ENCODE peak calls at places on chromosomes 16 and 17, in five cellular contexts. One of them, this sample, is unnamed. For H3K36me3 and H3K27me3, the result is how much of the 10 kb centered on the place peaks cover.

GRCh38 chr16:24535827-24536226 is 3.5 kb upstream of the RBBP6 start:
- DNase-seq in PC-9: no peak
- DNase-seq in neuronal stem cell: no peak
- DNase-seq in CD4-positive, CD25-positive, alpha-beta regulatory T cell: no peak
- DNase-seq in BE2C: no peak
- DNase-seq in this sample: no peak

GRCh38 chr16:67391424-67392300 is 1.6 kb downstream of the TPPP3 start:
- DNase-seq in neuronal stem cell: no peak
- DNase-seq in CD4-positive, CD25-positive, alpha-beta regulatory T cell: no peak
- DNase-seq in PC-9: no peak
- DNase-seq in BE2C: no peak
- DNase-seq in this sample: peak

GRCh38 chr17:78105551-78105950 is 23.0 kb downstream of the TMC6 start:
- DNase-seq in BE2C: no peak
- DNase-seq in neuronal stem cell: no peak
- DNase-seq in PC-9: no peak
- DNase-seq in CD4-positive, CD25-positive, alpha-beta regulatory T cell: no peak
- DNase-seq in this sample: no peak

GRCh38 chr17:67829331-67829730 is 4.0 kb downstream of the BPTF start:
- DNase-seq in neuronal stem cell: no peak
- DNase-seq in CD4-positive, CD25-positive, alpha-beta regulatory T cell: peak
- DNase-seq in PC-9: no peak
- DNase-seq in BE2C: no peak
- DNase-seq in this sample: no peak

GRCh38 chr17:78258323-78259229 is 27.1 kb downstream of the TMEM235 start:
- DNase-seq in CD4-positive, CD25-positive, alpha-beta regulatory T cell: peak
- DNase-seq in BE2C: peak
- DNase-seq in PC-9: no peak
- DNase-seq in neuronal stem cell: no peak
- DNase-seq in this sample: no peak

GRCh38 chr17:78839762-78840529 is 668 bp downstream of the USP36 start:
- DNase-seq in BE2C: peak
- DNase-seq in PC-9: peak
- DNase-seq in CD4-positive, CD25-positive, alpha-beta regulatory T cell: peak
- DNase-seq in neuronal stem cell: peak
- DNase-seq in this sample: peak

GRCh38 chr17:77391668-77392375 is 251.1 kb downstream of the SEC14L1 start:
- DNase-seq in CD4-positive, CD25-positive, alpha-beta regulatory T cell: peak
- DNase-seq in BE2C: no peak
- DNase-seq in neuronal stem cell: no peak
- DNase-seq in PC-9: no peak
- DNase-seq in this sample: no peak

GRCh38 chr17:72579990-72580320 is 459.1 kb downstream of the SOX9 start:
- DNase-seq in neuronal stem cell: no peak
- DNase-seq in BE2C: no peak
- DNase-seq in CD4-positive, CD25-positive, alpha-beta regulatory T cell: no peak
- DNase-seq in PC-9: no peak
- DNase-seq in this sample: no peak

GRCh38 chr17:53142890-53143289 is 679.8 kb upstream of the KIF2B start:
- DNase-seq in BE2C: peak
- DNase-seq in neuronal stem cell: no peak
- DNase-seq in CD4-positive, CD25-positive, alpha-beta regulatory T cell: no peak
- DNase-seq in PC-9: no peak
- DNase-seq in this sample: no peak

GRCh38 chr17:80528521-80528920 is 16.1 kb upstream of the RPTOR start:
- DNase-seq in BE2C: no peak
- DNase-seq in PC-9: no peak
- DNase-seq in CD4-positive, CD25-positive, alpha-beta regulatory T cell: no peak
- DNase-seq in neuronal stem cell: no peak
- DNase-seq in this sample: no peak

GRCh38 chr16:66446737-66447136 is 19.6 kb downstream of the BEAN1 start:
- DNase-seq in BE2C: no peak
- DNase-seq in PC-9: peak
- DNase-seq in neuronal stem cell: no peak
- DNase-seq in CD4-positive, CD25-positive, alpha-beta regulatory T cell: no peak
- DNase-seq in this sample: no peak

GRCh38 chr16:88005148-88005547 is 53.9 kb downstream of the BANP start:
- DNase-seq in CD4-positive, CD25-positive, alpha-beta regulatory T cell: no peak
- DNase-seq in BE2C: no peak
- DNase-seq in neuronal stem cell: no peak
- DNase-seq in PC-9: no peak
- DNase-seq in this sample: no peak

GRCh38 chr17:73304971-73305786 is 6.6 kb downstream of the CDC42EP4 start:
- DNase-seq in neuronal stem cell: no peak
- DNase-seq in CD4-positive, CD25-positive, alpha-beta regulatory T cell: no peak
- DNase-seq in PC-9: peak
- DNase-seq in BE2C: peak
- DNase-seq in this sample: peak

GRCh38 chr17:78041401-78042179 is 83.1 kb downstream of the TNRC6C start:
- DNase-seq in PC-9: no peak
- DNase-seq in BE2C: no peak
- DNase-seq in neuronal stem cell: no peak
- DNase-seq in CD4-positive, CD25-positive, alpha-beta regulatory T cell: no peak
- DNase-seq in this sample: no peak

GRCh38 chr16:11583889-11584565 is 2.7 kb downstream of the LITAF start:
- DNase-seq in CD4-positive, CD25-positive, alpha-beta regulatory T cell: peak
- DNase-seq in PC-9: peak
- DNase-seq in neuronal stem cell: no peak
- DNase-seq in BE2C: no peak
- DNase-seq in this sample: peak

GRCh38 chr16:72473631-72474030 is 301.7 kb upstream of the PMFBP1 start:
- DNase-seq in CD4-positive, CD25-positive, alpha-beta regulatory T cell: no peak
- DNase-seq in neuronal stem cell: no peak
- DNase-seq in PC-9: no peak
- DNase-seq in BE2C: no peak
- DNase-seq in this sample: no peak

GRCh38 chr16:11181889-11182279 is 74.1 kb downstream of the SOCS1 start:
- DNase-seq in BE2C: no peak
- DNase-seq in PC-9: no peak
- DNase-seq in neuronal stem cell: no peak
- DNase-seq in CD4-positive, CD25-positive, alpha-beta regulatory T cell: peak
- DNase-seq in this sample: no peak

GRCh38 chr17:40323731-40324650 is 15.0 kb downstream of the RARA start:
- DNase-seq in BE2C: no peak
- DNase-seq in PC-9: peak
- DNase-seq in neuronal stem cell: no peak
- DNase-seq in CD4-positive, CD25-positive, alpha-beta regulatory T cell: peak
- DNase-seq in this sample: peak

GRCh38 chr17:7176870-7177209 is 2.3 kb downstream of the ASGR1 start:
- DNase-seq in neuronal stem cell: no peak
- DNase-seq in CD4-positive, CD25-positive, alpha-beta regulatory T cell: no peak
- DNase-seq in PC-9: no peak
- DNase-seq in BE2C: no peak
- DNase-seq in this sample: no peak
- H3K4me3 ChIP-seq in neuronal stem cell: peak
- H3K4me3 ChIP-seq in CD4-positive, CD25-positive, alpha-beta regulatory T cell: no peak
- H3K4me3 ChIP-seq in PC-9: peak
- H3K4me3 ChIP-seq in BE2C: no peak
- H3K4me3 ChIP-seq in this sample: no peak

GRCh38 chr16:85657267-85657650 is 31.5 kb downstream of the GINS2 start:
- DNase-seq in BE2C: no peak
- DNase-seq in CD4-positive, CD25-positive, alpha-beta regulatory T cell: no peak
- DNase-seq in PC-9: no peak
- DNase-seq in neuronal stem cell: no peak
- DNase-seq in this sample: no peak
- H3K36me3 ChIP-seq in BE2C: half or more
- H3K36me3 ChIP-seq in CD4-positive, CD25-positive, alpha-beta regulatory T cell: under half
- H3K36me3 ChIP-seq in PC-9: under half
- H3K36me3 ChIP-seq in neuronal stem cell: half or more
- H3K36me3 ChIP-seq in this sample: under half

GRCh38 chr16:49464093-49464492 is 90.5 kb downstream of the C16orf78 start:
- DNase-seq in CD4-positive, CD25-positive, alpha-beta regulatory T cell: no peak
- DNase-seq in neuronal stem cell: no peak
- DNase-seq in BE2C: no peak
- DNase-seq in PC-9: no peak
- DNase-seq in this sample: no peak
- H3K27me3 ChIP-seq in CD4-positive, CD25-positive, alpha-beta regulatory T cell: under half
- H3K27me3 ChIP-seq in neuronal stem cell: under half
- H3K27me3 ChIP-seq in BE2C: under half
- H3K27me3 ChIP-seq in PC-9: half or more
- H3K27me3 ChIP-seq in this sample: under half

DNA sequence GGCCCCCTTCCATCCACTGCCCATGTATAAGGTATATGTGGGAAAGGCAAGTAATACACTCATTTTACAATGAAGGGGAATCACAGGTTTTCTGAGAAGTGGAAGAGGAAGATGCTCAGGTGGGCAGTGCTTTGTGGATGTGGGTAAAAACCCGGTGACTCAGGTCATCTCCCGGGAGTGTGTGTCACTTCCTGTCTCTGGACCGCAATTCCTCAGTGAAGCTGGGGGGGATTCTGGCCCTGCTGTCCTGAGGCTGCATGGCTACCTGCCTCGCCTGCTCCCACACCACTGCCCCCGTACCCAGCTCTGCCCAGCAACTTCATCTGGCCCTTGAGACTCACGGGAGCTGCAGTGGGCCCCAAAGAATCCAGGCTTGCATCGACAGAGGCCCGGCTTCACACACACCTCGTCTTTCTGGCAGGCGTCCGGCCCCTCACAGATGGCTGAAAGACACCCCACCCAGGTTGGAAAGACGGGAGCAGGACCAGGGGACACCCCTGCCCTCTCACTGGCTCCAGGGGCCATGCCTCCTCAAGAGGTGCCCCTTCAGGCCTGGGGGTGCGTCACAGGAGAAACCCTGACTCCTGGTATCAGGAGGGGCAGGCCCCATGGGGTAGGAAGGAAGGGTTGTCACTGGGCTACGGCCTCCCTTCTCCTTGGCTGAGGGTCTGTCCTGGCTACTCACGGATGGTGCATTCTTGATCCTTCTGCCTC is 882 bp downstream of the SCARF1 start:
- DNase-seq in BE2C: no peak
- DNase-seq in PC-9: no peak
- DNase-seq in neuronal stem cell: no peak
- DNase-seq in CD4-positive, CD25-positive, alpha-beta regulatory T cell: peak
- DNase-seq in this sample: no peak
- H3K4me3 ChIP-seq in BE2C: no peak
- H3K4me3 ChIP-seq in PC-9: peak
- H3K4me3 ChIP-seq in neuronal stem cell: peak
- H3K4me3 ChIP-seq in CD4-positive, CD25-positive, alpha-beta regulatory T cell: peak
- H3K4me3 ChIP-seq in this sample: no peak

DNA sequence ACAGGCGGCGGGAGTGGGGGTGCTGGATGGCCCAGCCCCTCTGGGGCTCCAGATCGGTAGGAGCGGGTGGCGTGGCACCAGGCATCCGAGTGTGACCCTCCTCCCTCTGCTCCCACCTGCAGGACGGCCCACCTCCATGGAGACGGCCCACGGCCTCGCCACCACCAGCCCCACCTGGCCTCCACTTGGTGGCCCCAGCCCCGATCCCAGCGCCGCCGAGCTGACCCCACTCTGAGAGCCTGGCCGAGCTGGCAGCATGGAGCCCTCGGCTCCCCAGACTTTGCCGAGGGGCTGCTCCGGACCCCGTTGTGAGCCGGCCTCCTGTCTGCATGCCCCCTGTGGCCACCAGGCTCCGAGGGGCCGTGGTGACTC is 4.7 kb upstream of the NUDT16L1 start:
- DNase-seq in BE2C: no peak
- DNase-seq in PC-9: no peak
- DNase-seq in neuronal stem cell: no peak
- DNase-seq in CD4-positive, CD25-positive, alpha-beta regulatory T cell: no peak
- DNase-seq in this sample: no peak
- H3K36me3 ChIP-seq in BE2C: under half
- H3K36me3 ChIP-seq in PC-9: under half
- H3K36me3 ChIP-seq in neuronal stem cell: half or more
- H3K36me3 ChIP-seq in CD4-positive, CD25-positive, alpha-beta regulatory T cell: under half
- H3K36me3 ChIP-seq in this sample: under half

DNA sequence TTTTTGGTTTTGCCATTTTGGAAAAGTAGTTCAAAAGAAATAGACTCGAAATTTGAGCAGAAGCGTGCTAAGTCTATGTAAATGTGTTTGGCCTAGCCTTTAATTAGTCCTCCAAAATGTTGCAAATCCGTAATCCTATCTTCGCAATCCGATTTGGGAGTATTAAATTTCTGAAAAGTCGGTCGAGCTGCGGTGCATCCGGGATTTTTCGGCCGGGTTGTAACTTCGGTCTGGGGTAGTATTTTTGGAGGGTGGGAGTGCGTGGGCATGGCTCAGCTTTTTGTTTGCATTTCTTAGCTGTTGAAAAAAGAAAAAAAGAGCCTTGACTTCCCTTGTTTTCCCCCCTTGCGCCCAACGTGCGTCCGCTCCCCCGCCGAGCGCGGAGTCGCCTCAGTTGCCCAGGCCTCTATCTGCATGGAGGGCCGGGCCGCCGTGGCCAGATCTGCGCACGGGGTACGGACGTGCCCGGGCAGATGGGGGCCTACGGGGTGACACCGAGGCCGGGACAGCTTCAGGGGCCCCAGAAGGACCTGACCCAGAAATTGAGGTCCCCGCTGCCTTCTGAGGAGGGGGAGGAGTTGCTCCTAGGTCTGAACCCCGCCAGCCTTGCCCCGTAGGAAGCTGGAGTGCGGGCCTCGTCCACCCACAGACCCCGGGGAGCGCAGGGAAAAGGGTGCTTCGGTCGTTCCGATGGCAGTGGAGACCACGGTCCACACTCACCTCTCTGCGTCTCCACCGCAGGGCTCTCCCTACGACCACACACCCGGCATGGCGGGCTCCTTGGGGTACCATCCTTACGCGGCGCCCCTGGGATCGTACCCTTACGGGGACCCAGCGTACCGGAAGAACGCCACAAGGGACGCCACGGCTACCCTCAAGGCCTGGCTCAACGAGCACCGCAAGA is 1.3 kb downstream of the IRX5 start:
- DNase-seq in BE2C: no peak
- DNase-seq in PC-9: no peak
- DNase-seq in CD4-positive, CD25-positive, alpha-beta regulatory T cell: no peak
- DNase-seq in neuronal stem cell: no peak
- DNase-seq in this sample: no peak
- H3K27me3 ChIP-seq in BE2C: under half
- H3K27me3 ChIP-seq in PC-9: under half
- H3K27me3 ChIP-seq in CD4-positive, CD25-positive, alpha-beta regulatory T cell: under half
- H3K27me3 ChIP-seq in neuronal stem cell: half or more
- H3K27me3 ChIP-seq in this sample: under half

GRCh38 chr17:36600936-36601302 is 464 bp upstream of the MRM1 start:
- DNase-seq in BE2C: no peak
- DNase-seq in neuronal stem cell: no peak
- DNase-seq in CD4-positive, CD25-positive, alpha-beta regulatory T cell: no peak
- DNase-seq in PC-9: no peak
- DNase-seq in this sample: no peak

GRCh38 chr17:36598951-36599401 is 2.4 kb upstream of the MRM1 start:
- DNase-seq in neuronal stem cell: no peak
- DNase-seq in BE2C: no peak
- DNase-seq in PC-9: no peak
- DNase-seq in CD4-positive, CD25-positive, alpha-beta regulatory T cell: no peak
- DNase-seq in this sample: no peak

GRCh38 chr17:36599546-36600250 is 1.7 kb upstream of the MRM1 start:
- DNase-seq in PC-9: no peak
- DNase-seq in neuronal stem cell: no peak
- DNase-seq in CD4-positive, CD25-positive, alpha-beta regulatory T cell: no peak
- DNase-seq in BE2C: no peak
- DNase-seq in this sample: no peak

GRCh38 chr17:36601303-36602029 is at the start of gene MRM1:
- DNase-seq in BE2C: peak
- DNase-seq in PC-9: peak
- DNase-seq in neuronal stem cell: peak
- DNase-seq in CD4-positive, CD25-positive, alpha-beta regulatory T cell: peak
- DNase-seq in this sample: peak

DNA sequence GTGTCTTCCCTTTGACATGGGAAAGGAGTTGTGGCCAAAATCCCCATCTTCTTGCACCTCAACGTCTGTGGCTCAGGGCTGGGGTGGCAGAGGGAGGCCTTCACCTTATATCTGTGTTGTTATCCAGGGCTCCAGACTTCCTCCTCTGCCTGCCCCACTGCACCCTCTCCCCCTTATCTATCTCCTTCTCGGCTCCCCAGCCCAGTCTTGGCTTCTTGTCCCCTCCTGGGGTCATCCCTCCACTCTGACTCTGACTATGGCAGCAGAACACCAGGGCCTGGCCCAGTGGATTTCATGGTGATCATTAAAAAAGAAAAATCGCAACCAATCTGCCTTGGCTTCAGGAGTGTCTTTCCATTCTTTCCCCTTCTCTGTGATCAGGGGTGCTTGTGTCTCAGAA is 906 bp upstream of the MRM1 start:
- DNase-seq in neuronal stem cell: no peak
- DNase-seq in PC-9: no peak
- DNase-seq in BE2C: no peak
- DNase-seq in CD4-positive, CD25-positive, alpha-beta regulatory T cell: no peak
- DNase-seq in this sample: no peak
- H3K4me3 ChIP-seq in neuronal stem cell: no peak
- H3K4me3 ChIP-seq in PC-9: peak
- H3K4me3 ChIP-seq in BE2C: no peak
- H3K4me3 ChIP-seq in CD4-positive, CD25-positive, alpha-beta regulatory T cell: peak
- H3K4me3 ChIP-seq in this sample: no peak

This sample was measured in body of pancreas.